ENCODE peak calls at places on chromosomes 11 and 22, in eight cellular contexts. One of them, this sample, is unnamed.

GRCh38 chr11:12900496-12900895 is 108.6 kb upstream of the RASSF10 start:
- DNase-seq in fibroblast of the aortic adventitia: peak
- DNase-seq in kidney epithelial cell: peak
- DNase-seq in uterus: no peak
- DNase-seq in fibroblast of lung: peak
- DNase-seq in GM10248: no peak
- DNase-seq in ovary: no peak
- DNase-seq in tibial artery: no peak
- DNase-seq in this sample: no peak

GRCh38 chr11:116066777-116067176 is 562.6 kb upstream of the CADM1 start:
- DNase-seq in fibroblast of the aortic adventitia: no peak
- DNase-seq in kidney epithelial cell: no peak
- DNase-seq in uterus: no peak
- DNase-seq in fibroblast of lung: no peak
- DNase-seq in GM10248: no peak
- DNase-seq in ovary: no peak
- DNase-seq in tibial artery: no peak
- DNase-seq in this sample: no peak

GRCh38 chr22:25930083-25930482 is 188.1 kb downstream of the MYO18B start:
- DNase-seq in fibroblast of the aortic adventitia: no peak
- DNase-seq in kidney epithelial cell: no peak
- DNase-seq in uterus: no peak
- DNase-seq in fibroblast of lung: no peak
- DNase-seq in GM10248: no peak
- DNase-seq in ovary: no peak
- DNase-seq in tibial artery: no peak
- DNase-seq in this sample: no peak

GRCh38 chr11:121566279-121567168 is 113.8 kb upstream of the SORL1-AS1 start:
- DNase-seq in fibroblast of the aortic adventitia: no peak
- DNase-seq in kidney epithelial cell: no peak
- DNase-seq in uterus: no peak
- DNase-seq in fibroblast of lung: no peak
- DNase-seq in GM10248: no peak
- DNase-seq in ovary: no peak
- DNase-seq in tibial artery: no peak
- DNase-seq in this sample: no peak

GRCh38 chr22:38023045-38023444 is 34.2 kb upstream of the PICK1 start:
- DNase-seq in fibroblast of the aortic adventitia: no peak
- DNase-seq in kidney epithelial cell: no peak
- DNase-seq in uterus: no peak
- DNase-seq in fibroblast of lung: no peak
- DNase-seq in GM10248: no peak
- DNase-seq in ovary: no peak
- DNase-seq in tibial artery: no peak
- DNase-seq in this sample: no peak

GRCh38 chr22:50676661-50677492 is 4.3 kb downstream of the SHANK3 start:
- DNase-seq in fibroblast of the aortic adventitia: no peak
- DNase-seq in kidney epithelial cell: no peak
- DNase-seq in uterus: no peak
- DNase-seq in fibroblast of lung: no peak
- DNase-seq in GM10248: no peak
- DNase-seq in ovary: no peak
- DNase-seq in tibial artery: peak
- DNase-seq in this sample: peak

GRCh38 chr11:61626580-61627380 is 45.9 kb upstream of the SYT7 start:
- DNase-seq in fibroblast of the aortic adventitia: peak
- DNase-seq in kidney epithelial cell: no peak
- DNase-seq in uterus: no peak
- DNase-seq in fibroblast of lung: peak
- DNase-seq in GM10248: no peak
- DNase-seq in ovary: no peak
- DNase-seq in tibial artery: no peak
- DNase-seq in this sample: no peak

GRCh38 chr11:59787816-59788215 is 22.8 kb downstream of the MRPL16 start:
- DNase-seq in fibroblast of the aortic adventitia: peak
- DNase-seq in kidney epithelial cell: no peak
- DNase-seq in uterus: no peak
- DNase-seq in fibroblast of lung: peak
- DNase-seq in GM10248: no peak
- DNase-seq in ovary: no peak
- DNase-seq in tibial artery: no peak
- DNase-seq in this sample: no peak

GRCh38 chr11:70005107-70005818 is 72.9 kb upstream of the ANO1 start:
- DNase-seq in fibroblast of the aortic adventitia: peak
- DNase-seq in kidney epithelial cell: no peak
- DNase-seq in uterus: no peak
- DNase-seq in fibroblast of lung: peak
- DNase-seq in GM10248: no peak
- DNase-seq in ovary: no peak
- DNase-seq in tibial artery: no peak
- DNase-seq in this sample: no peak

GRCh38 chr22:44047891-44048301 is 23.8 kb downstream of the PARVB start:
- DNase-seq in fibroblast of the aortic adventitia: no peak
- DNase-seq in kidney epithelial cell: no peak
- DNase-seq in uterus: no peak
- DNase-seq in fibroblast of lung: no peak
- DNase-seq in GM10248: peak
- DNase-seq in ovary: no peak
- DNase-seq in tibial artery: no peak
- DNase-seq in this sample: no peak

GRCh38 chr11:2780850-2781412 is 81.1 kb upstream of the KCNQ1OT1 start:
- DNase-seq in fibroblast of the aortic adventitia: no peak
- DNase-seq in kidney epithelial cell: no peak
- DNase-seq in uterus: no peak
- DNase-seq in fibroblast of lung: no peak
- DNase-seq in GM10248: no peak
- DNase-seq in ovary: no peak
- DNase-seq in tibial artery: no peak
- DNase-seq in this sample: no peak

GRCh38 chr11:72245232-72245816 is 1.3 kb upstream of the PHOX2A start:
- DNase-seq in fibroblast of the aortic adventitia: no peak
- DNase-seq in kidney epithelial cell: no peak
- DNase-seq in uterus: no peak
- DNase-seq in fibroblast of lung: no peak
- DNase-seq in GM10248: no peak
- DNase-seq in ovary: no peak
- DNase-seq in tibial artery: no peak
- DNase-seq in this sample: no peak

GRCh38 chr11:86256608-86257007 is 12.1 kb downstream of the EED start:
- DNase-seq in fibroblast of the aortic adventitia: no peak
- DNase-seq in kidney epithelial cell: no peak
- DNase-seq in uterus: no peak
- DNase-seq in fibroblast of lung: no peak
- DNase-seq in GM10248: no peak
- DNase-seq in ovary: no peak
- DNase-seq in tibial artery: no peak
- DNase-seq in this sample: no peak

GRCh38 chr11:85974126-85974525 is 94.8 kb downstream of the PICALM start:
- DNase-seq in fibroblast of the aortic adventitia: peak
- DNase-seq in kidney epithelial cell: no peak
- DNase-seq in uterus: no peak
- DNase-seq in fibroblast of lung: peak
- DNase-seq in GM10248: no peak
- DNase-seq in ovary: peak
- DNase-seq in tibial artery: no peak
- DNase-seq in this sample: no peak

GRCh38 chr11:97641988-97642387 is 1252.2 kb downstream of the JRKL start:
- DNase-seq in fibroblast of the aortic adventitia: no peak
- DNase-seq in kidney epithelial cell: no peak
- DNase-seq in uterus: no peak
- DNase-seq in fibroblast of lung: no peak
- DNase-seq in GM10248: no peak
- DNase-seq in ovary: no peak
- DNase-seq in tibial artery: no peak
- DNase-seq in this sample: no peak

GRCh38 chr22:30865656-30866055 is 102.9 kb downstream of the MORC2 start:
- DNase-seq in fibroblast of the aortic adventitia: no peak
- DNase-seq in kidney epithelial cell: no peak
- DNase-seq in uterus: no peak
- DNase-seq in fibroblast of lung: no peak
- DNase-seq in GM10248: no peak
- DNase-seq in ovary: no peak
- DNase-seq in tibial artery: peak
- DNase-seq in this sample: no peak

GRCh38 chr11:31757245-31757835 is 53.8 kb downstream of the PAX6 start:
- DNase-seq in fibroblast of the aortic adventitia: peak
- DNase-seq in kidney epithelial cell: no peak
- DNase-seq in uterus: no peak
- DNase-seq in fibroblast of lung: peak
- DNase-seq in GM10248: no peak
- DNase-seq in ovary: no peak
- DNase-seq in tibial artery: no peak
- DNase-seq in this sample: no peak

GRCh38 chr11:19661827-19662226 is 50.8 kb upstream of the NAV2 start:
- DNase-seq in fibroblast of the aortic adventitia: no peak
- DNase-seq in kidney epithelial cell: no peak
- DNase-seq in uterus: no peak
- DNase-seq in fibroblast of lung: no peak
- DNase-seq in GM10248: no peak
- DNase-seq in ovary: no peak
- DNase-seq in tibial artery: no peak
- DNase-seq in this sample: no peak

GRCh38 chr11:95923441-95923729 is 522 bp downstream of the MTMR2 start:
- DNase-seq in fibroblast of the aortic adventitia: no peak
- DNase-seq in kidney epithelial cell: no peak
- DNase-seq in uterus: no peak
- DNase-seq in fibroblast of lung: no peak
- DNase-seq in GM10248: no peak
- DNase-seq in ovary: no peak
- DNase-seq in tibial artery: no peak
- DNase-seq in this sample: no peak

GRCh38 chr11:62721994-62722393 is 5.3 kb downstream of the HNRNPUL2 start:
- DNase-seq in fibroblast of the aortic adventitia: peak
- DNase-seq in kidney epithelial cell: no peak
- DNase-seq in uterus: no peak
- DNase-seq in fibroblast of lung: peak
- DNase-seq in GM10248: no peak
- DNase-seq in ovary: no peak
- DNase-seq in tibial artery: no peak
- DNase-seq in this sample: no peak

DNA sequence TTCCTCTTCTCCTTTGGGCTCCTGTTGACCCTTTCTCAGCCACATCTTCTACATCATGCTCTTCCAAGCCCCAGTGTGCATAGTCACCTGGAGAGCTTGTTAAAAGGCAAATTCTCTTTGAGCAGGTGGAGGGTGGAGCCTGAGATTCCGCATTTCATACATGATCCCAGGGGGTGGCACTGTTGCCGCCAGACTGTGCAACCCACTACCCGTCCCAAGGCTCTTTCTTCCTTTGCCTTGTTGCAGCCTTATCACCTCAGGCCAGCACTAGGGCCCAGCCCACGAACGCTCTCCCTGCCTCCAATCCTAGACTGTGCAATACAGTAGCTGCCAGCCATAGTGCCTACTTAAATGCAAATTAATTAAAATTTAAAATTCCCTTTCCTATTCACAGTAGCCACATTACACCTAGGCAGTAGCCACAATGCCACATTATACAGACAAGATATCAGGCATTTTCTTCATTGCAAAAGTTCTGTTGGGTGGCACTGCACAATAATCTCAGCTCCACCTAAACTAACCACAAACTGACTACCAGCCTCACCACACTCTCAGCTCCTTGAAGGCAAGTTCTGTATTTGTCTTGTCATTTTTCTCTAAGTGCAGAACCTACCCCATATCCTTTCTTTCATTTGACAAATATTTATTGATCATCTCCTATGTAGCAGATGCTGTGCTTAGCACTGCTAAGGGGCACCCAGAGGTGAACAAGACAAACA is 4.6 kb upstream of the KCNJ5 start:
- DNase-seq in fibroblast of the aortic adventitia: no peak
- DNase-seq in kidney epithelial cell: no peak
- DNase-seq in uterus: no peak
- DNase-seq in fibroblast of lung: no peak
- DNase-seq in GM10248: no peak
- DNase-seq in ovary: no peak
- DNase-seq in tibial artery: no peak
- DNase-seq in this sample: no peak
- TF ChIP-seq CTCF in fibroblast of the aortic adventitia: no peak
- TF ChIP-seq CTCF in kidney epithelial cell: peak
- TF ChIP-seq CTCF in uterus: no peak
- TF ChIP-seq CTCF in fibroblast of lung: peak
- TF ChIP-seq CTCF in GM10248: peak
- TF ChIP-seq CTCF in ovary: no peak
- TF ChIP-seq CTCF in tibial artery: no peak
- TF ChIP-seq CTCF in this sample: no peak

GRCh38 chr11:47248664-47249377 is at the start of gene ACP2:
- DNase-seq in fibroblast of the aortic adventitia: peak
- DNase-seq in kidney epithelial cell: no peak
- DNase-seq in uterus: peak
- DNase-seq in fibroblast of lung: peak
- DNase-seq in GM10248: peak
- DNase-seq in ovary: peak
- DNase-seq in tibial artery: peak
- DNase-seq in this sample: peak
- TF ChIP-seq CTCF in fibroblast of the aortic adventitia: peak
- TF ChIP-seq CTCF in kidney epithelial cell: peak
- TF ChIP-seq CTCF in uterus: peak
- TF ChIP-seq CTCF in fibroblast of lung: peak
- TF ChIP-seq CTCF in GM10248: peak
- TF ChIP-seq CTCF in ovary: peak
- TF ChIP-seq CTCF in tibial artery: peak
- TF ChIP-seq CTCF in this sample: no peak

DNA sequence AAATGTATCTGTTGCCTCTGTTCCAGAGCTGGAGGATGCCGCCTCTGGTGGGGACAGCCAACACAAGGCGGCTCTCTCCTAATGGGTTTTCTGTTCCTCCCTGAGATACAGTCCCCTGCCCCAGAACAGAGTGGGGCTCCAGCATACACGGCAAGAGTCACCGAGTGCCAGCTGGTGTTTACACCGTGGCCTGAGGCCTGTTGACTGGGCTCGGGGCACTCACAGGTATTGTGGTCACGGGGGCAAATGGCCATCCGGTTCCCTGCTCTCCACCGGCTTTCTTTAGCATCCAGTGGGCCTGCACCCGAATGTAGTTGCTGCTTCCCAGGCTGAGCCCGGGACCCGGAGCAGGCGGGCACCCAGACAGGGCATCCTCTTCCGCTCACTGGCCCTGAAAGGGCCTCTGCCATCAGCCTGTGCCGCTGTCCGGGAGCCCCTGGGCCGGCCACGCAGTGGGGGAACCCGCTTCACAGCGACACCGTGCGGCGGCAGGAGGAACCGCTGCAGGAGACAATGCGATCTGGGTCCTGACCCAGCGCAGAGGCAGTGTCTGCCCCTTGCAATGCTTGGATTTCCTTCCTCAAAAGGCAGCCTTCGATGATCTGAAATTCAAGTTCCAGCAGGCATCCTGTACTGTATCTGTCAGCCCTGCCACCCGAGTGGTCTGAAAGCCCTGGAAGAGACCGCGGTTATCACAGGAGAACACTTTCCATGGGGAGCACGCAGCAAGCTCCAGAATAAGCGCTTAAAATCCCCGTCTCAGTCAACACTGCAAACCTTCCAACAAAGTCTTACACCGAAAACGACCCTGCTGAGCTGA is 859 bp upstream of the KRTAP5-5 start:
- DNase-seq in fibroblast of the aortic adventitia: peak
- DNase-seq in kidney epithelial cell: no peak
- DNase-seq in uterus: no peak
- DNase-seq in fibroblast of lung: no peak
- DNase-seq in GM10248: peak
- DNase-seq in ovary: no peak
- DNase-seq in tibial artery: no peak
- DNase-seq in this sample: peak
- TF ChIP-seq CTCF in fibroblast of the aortic adventitia: peak
- TF ChIP-seq CTCF in kidney epithelial cell: peak
- TF ChIP-seq CTCF in uterus: peak
- TF ChIP-seq CTCF in fibroblast of lung: peak
- TF ChIP-seq CTCF in GM10248: peak
- TF ChIP-seq CTCF in ovary: no peak
- TF ChIP-seq CTCF in tibial artery: peak
- TF ChIP-seq CTCF in this sample: peak

GRCh38 chr11:44104472-44105294 is 9.2 kb downstream of the EXT2 start:
- DNase-seq in fibroblast of the aortic adventitia: peak
- DNase-seq in kidney epithelial cell: no peak
- DNase-seq in uterus: no peak
- DNase-seq in fibroblast of lung: no peak
- DNase-seq in GM10248: no peak
- DNase-seq in ovary: no peak
- DNase-seq in tibial artery: no peak
- DNase-seq in this sample: no peak
- TF ChIP-seq CTCF in fibroblast of the aortic adventitia: no peak
- TF ChIP-seq CTCF in kidney epithelial cell: peak
- TF ChIP-seq CTCF in uterus: no peak
- TF ChIP-seq CTCF in fibroblast of lung: peak
- TF ChIP-seq CTCF in GM10248: no peak
- TF ChIP-seq CTCF in ovary: no peak
- TF ChIP-seq CTCF in tibial artery: no peak
- TF ChIP-seq CTCF in this sample: no peak